ENCODE peak calls at places on chromosomes 6 and 20, in nine cellular contexts. One of them, this sample, is unnamed.

GRCh38 chr6:36313628-36313895 is 23.1 kb downstream of the BNIP5 start:
- DNase-seq in NCI-H2171 treated with DMSO at 0.1 percent for 48 hours: no peak
- DNase-seq in endothelial cell: no peak
- DNase-seq in neuronal stem cell: no peak
- DNase-seq in activated B cell treated with CpG ODN at 0.5 μM for 24 hours: no peak
- DNase-seq in posterior cingulate gyrus: no peak
- DNase-seq in astrocyte: no peak
- DNase-seq in activated CD4-positive, alpha-beta T cell treated with anti-CD3 and anti-CD28 coated beads, Interleukin-2, amount 10 ng/mL, durations not matched to agents 7 days and 5 days: no peak
- DNase-seq in stimulated activated naive CD4-positive, alpha-beta T cell: no peak
- DNase-seq in this sample: no peak

GRCh38 chr6:73580247-73581149 is 59.7 kb upstream of the EEF1A1 start:
- DNase-seq in NCI-H2171 treated with DMSO at 0.1 percent for 48 hours: no peak
- DNase-seq in endothelial cell: peak
- DNase-seq in neuronal stem cell: peak
- DNase-seq in activated B cell treated with CpG ODN at 0.5 μM for 24 hours: peak
- DNase-seq in posterior cingulate gyrus: peak
- DNase-seq in astrocyte: peak
- DNase-seq in activated CD4-positive, alpha-beta T cell treated with anti-CD3 and anti-CD28 coated beads, Interleukin-2, amount 10 ng/mL, durations not matched to agents 7 days and 5 days: peak
- DNase-seq in stimulated activated naive CD4-positive, alpha-beta T cell: peak
- DNase-seq in this sample: peak

GRCh38 chr6:26552640-26553189 is 14.5 kb downstream of the HMGN4 start:
- DNase-seq in NCI-H2171 treated with DMSO at 0.1 percent for 48 hours: peak
- DNase-seq in endothelial cell: no peak
- DNase-seq in neuronal stem cell: no peak
- DNase-seq in activated B cell treated with CpG ODN at 0.5 μM for 24 hours: no peak
- DNase-seq in posterior cingulate gyrus: no peak
- DNase-seq in astrocyte: no peak
- DNase-seq in activated CD4-positive, alpha-beta T cell treated with anti-CD3 and anti-CD28 coated beads, Interleukin-2, amount 10 ng/mL, durations not matched to agents 7 days and 5 days: no peak
- DNase-seq in stimulated activated naive CD4-positive, alpha-beta T cell: no peak
- DNase-seq in this sample: no peak

GRCh38 chr6:52271852-52272460 is 12.6 kb downstream of the MCM3 start:
- DNase-seq in NCI-H2171 treated with DMSO at 0.1 percent for 48 hours: no peak
- DNase-seq in endothelial cell: no peak
- DNase-seq in neuronal stem cell: no peak
- DNase-seq in activated B cell treated with CpG ODN at 0.5 μM for 24 hours: no peak
- DNase-seq in posterior cingulate gyrus: no peak
- DNase-seq in astrocyte: no peak
- DNase-seq in activated CD4-positive, alpha-beta T cell treated with anti-CD3 and anti-CD28 coated beads, Interleukin-2, amount 10 ng/mL, durations not matched to agents 7 days and 5 days: no peak
- DNase-seq in stimulated activated naive CD4-positive, alpha-beta T cell: no peak
- DNase-seq in this sample: no peak

GRCh38 chr6:168676552-168677317 is 235.8 kb downstream of the SMOC2 start:
- DNase-seq in NCI-H2171 treated with DMSO at 0.1 percent for 48 hours: no peak
- DNase-seq in endothelial cell: no peak
- DNase-seq in neuronal stem cell: no peak
- DNase-seq in activated B cell treated with CpG ODN at 0.5 μM for 24 hours: no peak
- DNase-seq in posterior cingulate gyrus: no peak
- DNase-seq in astrocyte: no peak
- DNase-seq in activated CD4-positive, alpha-beta T cell treated with anti-CD3 and anti-CD28 coated beads, Interleukin-2, amount 10 ng/mL, durations not matched to agents 7 days and 5 days: no peak
- DNase-seq in stimulated activated naive CD4-positive, alpha-beta T cell: no peak
- DNase-seq in this sample: no peak

GRCh38 chr6:47197672-47198640 is 111.7 kb downstream of the TNFRSF21 start:
- DNase-seq in NCI-H2171 treated with DMSO at 0.1 percent for 48 hours: no peak
- DNase-seq in endothelial cell: no peak
- DNase-seq in neuronal stem cell: no peak
- DNase-seq in activated B cell treated with CpG ODN at 0.5 μM for 24 hours: no peak
- DNase-seq in posterior cingulate gyrus: no peak
- DNase-seq in astrocyte: no peak
- DNase-seq in activated CD4-positive, alpha-beta T cell treated with anti-CD3 and anti-CD28 coated beads, Interleukin-2, amount 10 ng/mL, durations not matched to agents 7 days and 5 days: no peak
- DNase-seq in stimulated activated naive CD4-positive, alpha-beta T cell: peak
- DNase-seq in this sample: no peak

GRCh38 chr6:129853996-129854711 is 7.0 kb downstream of the TMEM244 start:
- DNase-seq in NCI-H2171 treated with DMSO at 0.1 percent for 48 hours: no peak
- DNase-seq in endothelial cell: no peak
- DNase-seq in neuronal stem cell: no peak
- DNase-seq in activated B cell treated with CpG ODN at 0.5 μM for 24 hours: no peak
- DNase-seq in posterior cingulate gyrus: no peak
- DNase-seq in astrocyte: peak
- DNase-seq in activated CD4-positive, alpha-beta T cell treated with anti-CD3 and anti-CD28 coated beads, Interleukin-2, amount 10 ng/mL, durations not matched to agents 7 days and 5 days: no peak
- DNase-seq in stimulated activated naive CD4-positive, alpha-beta T cell: no peak
- DNase-seq in this sample: peak

GRCh38 chr6:132043148-132043547 is 92.0 kb upstream of the CCN2 start:
- DNase-seq in NCI-H2171 treated with DMSO at 0.1 percent for 48 hours: no peak
- DNase-seq in endothelial cell: no peak
- DNase-seq in neuronal stem cell: no peak
- DNase-seq in activated B cell treated with CpG ODN at 0.5 μM for 24 hours: no peak
- DNase-seq in posterior cingulate gyrus: no peak
- DNase-seq in astrocyte: no peak
- DNase-seq in activated CD4-positive, alpha-beta T cell treated with anti-CD3 and anti-CD28 coated beads, Interleukin-2, amount 10 ng/mL, durations not matched to agents 7 days and 5 days: no peak
- DNase-seq in stimulated activated naive CD4-positive, alpha-beta T cell: no peak
- DNase-seq in this sample: no peak

GRCh38 chr6:41747256-41748101 is at the start of gene PGC:
- DNase-seq in NCI-H2171 treated with DMSO at 0.1 percent for 48 hours: no peak
- DNase-seq in endothelial cell: no peak
- DNase-seq in neuronal stem cell: no peak
- DNase-seq in activated B cell treated with CpG ODN at 0.5 μM for 24 hours: no peak
- DNase-seq in posterior cingulate gyrus: no peak
- DNase-seq in astrocyte: no peak
- DNase-seq in activated CD4-positive, alpha-beta T cell treated with anti-CD3 and anti-CD28 coated beads, Interleukin-2, amount 10 ng/mL, durations not matched to agents 7 days and 5 days: no peak
- DNase-seq in stimulated activated naive CD4-positive, alpha-beta T cell: no peak
- DNase-seq in this sample: no peak

GRCh38 chr6:143896096-143896880 is 32.0 kb downstream of the ZC2HC1B start:
- DNase-seq in NCI-H2171 treated with DMSO at 0.1 percent for 48 hours: no peak
- DNase-seq in endothelial cell: no peak
- DNase-seq in neuronal stem cell: no peak
- DNase-seq in activated B cell treated with CpG ODN at 0.5 μM for 24 hours: no peak
- DNase-seq in posterior cingulate gyrus: no peak
- DNase-seq in astrocyte: no peak
- DNase-seq in activated CD4-positive, alpha-beta T cell treated with anti-CD3 and anti-CD28 coated beads, Interleukin-2, amount 10 ng/mL, durations not matched to agents 7 days and 5 days: no peak
- DNase-seq in stimulated activated naive CD4-positive, alpha-beta T cell: no peak
- DNase-seq in this sample: no peak

GRCh38 chr6:54426995-54427394 is 118.8 kb downstream of the TINAG start:
- DNase-seq in NCI-H2171 treated with DMSO at 0.1 percent for 48 hours: no peak
- DNase-seq in endothelial cell: no peak
- DNase-seq in neuronal stem cell: no peak
- DNase-seq in activated B cell treated with CpG ODN at 0.5 μM for 24 hours: no peak
- DNase-seq in posterior cingulate gyrus: no peak
- DNase-seq in astrocyte: no peak
- DNase-seq in activated CD4-positive, alpha-beta T cell treated with anti-CD3 and anti-CD28 coated beads, Interleukin-2, amount 10 ng/mL, durations not matched to agents 7 days and 5 days: no peak
- DNase-seq in stimulated activated naive CD4-positive, alpha-beta T cell: no peak
- DNase-seq in this sample: no peak

GRCh38 chr20:34887023-34887422 is 10.6 kb downstream of the ACSS2 start:
- DNase-seq in NCI-H2171 treated with DMSO at 0.1 percent for 48 hours: no peak
- DNase-seq in endothelial cell: no peak
- DNase-seq in neuronal stem cell: no peak
- DNase-seq in activated B cell treated with CpG ODN at 0.5 μM for 24 hours: no peak
- DNase-seq in posterior cingulate gyrus: no peak
- DNase-seq in astrocyte: no peak
- DNase-seq in activated CD4-positive, alpha-beta T cell treated with anti-CD3 and anti-CD28 coated beads, Interleukin-2, amount 10 ng/mL, durations not matched to agents 7 days and 5 days: no peak
- DNase-seq in stimulated activated naive CD4-positive, alpha-beta T cell: no peak
- DNase-seq in this sample: no peak

GRCh38 chr20:47951521-47951951 is 166.3 kb upstream of the SULF2 start:
- DNase-seq in NCI-H2171 treated with DMSO at 0.1 percent for 48 hours: no peak
- DNase-seq in endothelial cell: no peak
- DNase-seq in neuronal stem cell: no peak
- DNase-seq in activated B cell treated with CpG ODN at 0.5 μM for 24 hours: no peak
- DNase-seq in posterior cingulate gyrus: no peak
- DNase-seq in astrocyte: peak
- DNase-seq in activated CD4-positive, alpha-beta T cell treated with anti-CD3 and anti-CD28 coated beads, Interleukin-2, amount 10 ng/mL, durations not matched to agents 7 days and 5 days: no peak
- DNase-seq in stimulated activated naive CD4-positive, alpha-beta T cell: no peak
- DNase-seq in this sample: no peak

GRCh38 chr6:129350278-129350677 is 359.7 kb downstream of the ARHGAP18 start:
- DNase-seq in NCI-H2171 treated with DMSO at 0.1 percent for 48 hours: no peak
- DNase-seq in endothelial cell: no peak
- DNase-seq in neuronal stem cell: no peak
- DNase-seq in activated B cell treated with CpG ODN at 0.5 μM for 24 hours: no peak
- DNase-seq in posterior cingulate gyrus: no peak
- DNase-seq in astrocyte: no peak
- DNase-seq in activated CD4-positive, alpha-beta T cell treated with anti-CD3 and anti-CD28 coated beads, Interleukin-2, amount 10 ng/mL, durations not matched to agents 7 days and 5 days: no peak
- DNase-seq in stimulated activated naive CD4-positive, alpha-beta T cell: no peak
- DNase-seq in this sample: no peak

GRCh38 chr6:41170547-41171160 is 7.7 kb upstream of the TREM2 start:
- DNase-seq in NCI-H2171 treated with DMSO at 0.1 percent for 48 hours: no peak
- DNase-seq in endothelial cell: no peak
- DNase-seq in neuronal stem cell: no peak
- DNase-seq in activated B cell treated with CpG ODN at 0.5 μM for 24 hours: no peak
- DNase-seq in posterior cingulate gyrus: no peak
- DNase-seq in astrocyte: no peak
- DNase-seq in activated CD4-positive, alpha-beta T cell treated with anti-CD3 and anti-CD28 coated beads, Interleukin-2, amount 10 ng/mL, durations not matched to agents 7 days and 5 days: no peak
- DNase-seq in stimulated activated naive CD4-positive, alpha-beta T cell: no peak
- DNase-seq in this sample: no peak

GRCh38 chr6:20791932-20792331 is 257.7 kb downstream of the CDKAL1 start:
- DNase-seq in NCI-H2171 treated with DMSO at 0.1 percent for 48 hours: peak
- DNase-seq in endothelial cell: no peak
- DNase-seq in neuronal stem cell: no peak
- DNase-seq in activated B cell treated with CpG ODN at 0.5 μM for 24 hours: no peak
- DNase-seq in posterior cingulate gyrus: no peak
- DNase-seq in astrocyte: no peak
- DNase-seq in activated CD4-positive, alpha-beta T cell treated with anti-CD3 and anti-CD28 coated beads, Interleukin-2, amount 10 ng/mL, durations not matched to agents 7 days and 5 days: no peak
- DNase-seq in stimulated activated naive CD4-positive, alpha-beta T cell: no peak
- DNase-seq in this sample: no peak

GRCh38 chr6:144544266-144544830 is 259.2 kb downstream of the UTRN start:
- DNase-seq in NCI-H2171 treated with DMSO at 0.1 percent for 48 hours: no peak
- DNase-seq in endothelial cell: no peak
- DNase-seq in neuronal stem cell: no peak
- DNase-seq in activated B cell treated with CpG ODN at 0.5 μM for 24 hours: no peak
- DNase-seq in posterior cingulate gyrus: no peak
- DNase-seq in astrocyte: no peak
- DNase-seq in activated CD4-positive, alpha-beta T cell treated with anti-CD3 and anti-CD28 coated beads, Interleukin-2, amount 10 ng/mL, durations not matched to agents 7 days and 5 days: no peak
- DNase-seq in stimulated activated naive CD4-positive, alpha-beta T cell: no peak
- DNase-seq in this sample: no peak

GRCh38 chr6:132919028-132919427 is 104.7 kb downstream of the RPS12 start:
- DNase-seq in NCI-H2171 treated with DMSO at 0.1 percent for 48 hours: peak
- DNase-seq in endothelial cell: no peak
- DNase-seq in neuronal stem cell: no peak
- DNase-seq in activated B cell treated with CpG ODN at 0.5 μM for 24 hours: no peak
- DNase-seq in posterior cingulate gyrus: no peak
- DNase-seq in astrocyte: peak
- DNase-seq in activated CD4-positive, alpha-beta T cell treated with anti-CD3 and anti-CD28 coated beads, Interleukin-2, amount 10 ng/mL, durations not matched to agents 7 days and 5 days: no peak
- DNase-seq in stimulated activated naive CD4-positive, alpha-beta T cell: no peak
- DNase-seq in this sample: no peak

GRCh38 chr6:39102024-39102820 is 12.8 kb downstream of the SAYSD1 start:
- DNase-seq in NCI-H2171 treated with DMSO at 0.1 percent for 48 hours: no peak
- DNase-seq in endothelial cell: peak
- DNase-seq in neuronal stem cell: peak
- DNase-seq in activated B cell treated with CpG ODN at 0.5 μM for 24 hours: no peak
- DNase-seq in posterior cingulate gyrus: no peak
- DNase-seq in astrocyte: peak
- DNase-seq in activated CD4-positive, alpha-beta T cell treated with anti-CD3 and anti-CD28 coated beads, Interleukin-2, amount 10 ng/mL, durations not matched to agents 7 days and 5 days: peak
- DNase-seq in stimulated activated naive CD4-positive, alpha-beta T cell: peak
- DNase-seq in this sample: no peak

GRCh38 chr20:62112368-62112767 is 9.9 kb upstream of the LSM14B start:
- DNase-seq in NCI-H2171 treated with DMSO at 0.1 percent for 48 hours: no peak
- DNase-seq in endothelial cell: no peak
- DNase-seq in neuronal stem cell: no peak
- DNase-seq in activated B cell treated with CpG ODN at 0.5 μM for 24 hours: no peak
- DNase-seq in posterior cingulate gyrus: no peak
- DNase-seq in astrocyte: no peak
- DNase-seq in activated CD4-positive, alpha-beta T cell treated with anti-CD3 and anti-CD28 coated beads, Interleukin-2, amount 10 ng/mL, durations not matched to agents 7 days and 5 days: no peak
- DNase-seq in stimulated activated naive CD4-positive, alpha-beta T cell: no peak
- DNase-seq in this sample: no peak

GRCh38 chr20:34045294-34045693 is 51.6 kb downstream of the RALY start:
- DNase-seq in NCI-H2171 treated with DMSO at 0.1 percent for 48 hours: no peak
- DNase-seq in endothelial cell: no peak
- DNase-seq in neuronal stem cell: no peak
- DNase-seq in activated B cell treated with CpG ODN at 0.5 μM for 24 hours: no peak
- DNase-seq in posterior cingulate gyrus: no peak
- DNase-seq in astrocyte: no peak
- DNase-seq in activated CD4-positive, alpha-beta T cell treated with anti-CD3 and anti-CD28 coated beads, Interleukin-2, amount 10 ng/mL, durations not matched to agents 7 days and 5 days: no peak
- DNase-seq in stimulated activated naive CD4-positive, alpha-beta T cell: no peak
- DNase-seq in this sample: peak

GRCh38 chr20:36017034-36017951 is 48.9 kb downstream of the CNBD2 start:
- DNase-seq in NCI-H2171 treated with DMSO at 0.1 percent for 48 hours: no peak
- DNase-seq in endothelial cell: no peak
- DNase-seq in neuronal stem cell: no peak
- DNase-seq in activated B cell treated with CpG ODN at 0.5 μM for 24 hours: no peak
- DNase-seq in posterior cingulate gyrus: no peak
- DNase-seq in astrocyte: peak
- DNase-seq in activated CD4-positive, alpha-beta T cell treated with anti-CD3 and anti-CD28 coated beads, Interleukin-2, amount 10 ng/mL, durations not matched to agents 7 days and 5 days: no peak
- DNase-seq in stimulated activated naive CD4-positive, alpha-beta T cell: no peak
- DNase-seq in this sample: no peak

GRCh38 chr6:139981810-139982550 is 607.5 kb upstream of the CITED2 start:
- DNase-seq in NCI-H2171 treated with DMSO at 0.1 percent for 48 hours: peak
- DNase-seq in endothelial cell: peak
- DNase-seq in neuronal stem cell: peak
- DNase-seq in activated B cell treated with CpG ODN at 0.5 μM for 24 hours: no peak
- DNase-seq in posterior cingulate gyrus: no peak
- DNase-seq in astrocyte: peak
- DNase-seq in activated CD4-positive, alpha-beta T cell treated with anti-CD3 and anti-CD28 coated beads, Interleukin-2, amount 10 ng/mL, durations not matched to agents 7 days and 5 days: no peak
- DNase-seq in stimulated activated naive CD4-positive, alpha-beta T cell: no peak
- DNase-seq in this sample: peak

GRCh38 chr20:45020236-45020886 is 54.0 kb downstream of the STK4 start:
- DNase-seq in NCI-H2171 treated with DMSO at 0.1 percent for 48 hours: no peak
- DNase-seq in endothelial cell: no peak
- DNase-seq in neuronal stem cell: no peak
- DNase-seq in activated B cell treated with CpG ODN at 0.5 μM for 24 hours: no peak
- DNase-seq in posterior cingulate gyrus: no peak
- DNase-seq in astrocyte: no peak
- DNase-seq in activated CD4-positive, alpha-beta T cell treated with anti-CD3 and anti-CD28 coated beads, Interleukin-2, amount 10 ng/mL, durations not matched to agents 7 days and 5 days: no peak
- DNase-seq in stimulated activated naive CD4-positive, alpha-beta T cell: no peak
- DNase-seq in this sample: no peak